ENCODE peak calls at places on chromosomes 3 and 15, in ten cellular contexts. V, S, R, J, B, O, L, W, E and N are unnamed samples.

GRCh38 chr3:492586-493296 is 296.2 kb downstream of the CHL1 start:
- DNase-seq in V (no peak), S (no peak), R (no peak), J (no peak), B (no peak), O (no peak), L (no peak), W (no peak), E (peak; percentile 36), N (no peak)

GRCh38 chr3:38116471-38117162 is 20.3 kb downstream of the ACAA1 start:
- DNase-seq in V (no peak), S (no peak), R (no peak), J (peak; percentile 17), B (peak; percentile 25), O (peak; percentile 39), L (no peak), W (no peak), E (no peak), N (no peak)

GRCh38 chr15:90903733-90904536 is 833 bp downstream of the MAN2A2 start:
- DNase-seq in V (peak; percentile 58), S (peak; percentile 57), R (peak; percentile 45), J (no peak), B (no peak), O (peak; percentile 45), L (no peak), W (no peak), E (peak; percentile 54), N (no peak)

GRCh38 chr3:154334973-154335420 is 10.7 kb upstream of the DHX36 start:
- DNase-seq in V (peak; percentile 41), S (no peak), R (no peak), J (no peak), B (no peak), O (no peak), L (peak; percentile 29), W (no peak), E (peak; percentile 54), N (no peak)

GRCh38 chr15:90234519-90234988 is 545 bp downstream of the GDPGP1 start:
- DNase-seq in V (no peak), S (no peak), R (no peak), J (no peak), B (no peak), O (no peak), L (no peak), W (no peak), E (no peak), N (no peak)

GRCh38 chr15:68272797-68273271 is 4.7 kb upstream of the FEM1B start:
- DNase-seq in V (no peak), S (no peak), R (no peak), J (no peak), B (no peak), O (no peak), L (no peak), W (no peak), E (no peak), N (no peak)

GRCh38 chr3:197942956-197943556 is 6.9 kb upstream of the RPL35A start:
- DNase-seq in V (peak; percentile 42), S (no peak), R (no peak), J (no peak), B (no peak), O (no peak), L (peak; percentile 52), W (no peak), E (peak; percentile 64), N (no peak)

GRCh38 chr3:100710355-100711198 is 1.3 kb downstream of the TFG start:
- DNase-seq in V (peak; percentile 47), S (peak; percentile 32), R (no peak), J (no peak), B (no peak), O (no peak), L (peak; percentile 39), W (no peak), E (peak; percentile 75), N (no peak)

GRCh38 chr15:31598620-31599019 is 272.0 kb downstream of the KLF13 start:
- DNase-seq in V (peak; percentile 30), S (no peak), R (no peak), J (no peak), B (peak; percentile 79), O (peak; percentile 77), L (no peak), W (no peak), E (no peak), N (no peak)

GRCh38 chr3:44227622-44228021 is 14.1 kb upstream of the TOPAZ1 start:
- DNase-seq in V (no peak), S (no peak), R (no peak), J (no peak), B (no peak), O (no peak), L (no peak), W (no peak), E (no peak), N (no peak)

GRCh38 chr3:108661699-108662098 is 72.2 kb downstream of the DZIP3 start:
- DNase-seq in V (no peak), S (no peak), R (no peak), J (no peak), B (no peak), O (no peak), L (no peak), W (no peak), E (no peak), N (no peak)

GRCh38 chr3:541328-541727 is 344.8 kb downstream of the CHL1 start:
- DNase-seq in V (no peak), S (no peak), R (no peak), J (no peak), B (no peak), O (no peak), L (no peak), W (no peak), E (no peak), N (no peak)

GRCh38 chr3:51340311-51340829 is 44.7 kb upstream of the MANF start:
- DNase-seq in V (no peak), S (no peak), R (no peak), J (peak; percentile 47), B (no peak), O (no peak), L (no peak), W (no peak), E (no peak), N (no peak)

GRCh38 chr3:151016421-151016820 is 43.9 kb upstream of the CLRN1 start:
- DNase-seq in V (no peak), S (no peak), R (no peak), J (no peak), B (no peak), O (no peak), L (no peak), W (no peak), E (no peak), N (no peak)

GRCh38 chr3:42443819-42444436 is 33.5 kb upstream of the LYZL4 start:
- DNase-seq in V (peak; percentile 93), S (peak; percentile 88), R (peak; percentile 89), J (peak; percentile 79), B (peak; percentile 81), O (peak; percentile 84), L (peak; percentile 59), W (peak; percentile 91), E (peak; percentile 75), N (peak; percentile 81)

GRCh38 chr3:71039332-71039731 is 544.2 kb downstream of the FOXP1 start:
- DNase-seq in V (no peak), S (no peak), R (no peak), J (no peak), B (no peak), O (no peak), L (peak; percentile 48), W (no peak), E (peak; percentile 93), N (no peak)
- H3K4me1 ChIP-seq in V (no peaks in the 10 kb centered on the region), S (no peaks in the 10 kb centered on the region), R (peaks cover 7% of the 10 kb centered on the region), J (peaks cover 79% of the 10 kb centered on the region), B (no peaks in the 10 kb centered on the region), O (peaks cover 38% of the 10 kb centered on the region), L (peaks cover 66% of the 10 kb centered on the region), W (peaks cover 69% of the 10 kb centered on the region), E (peaks cover 27% of the 10 kb centered on the region), N (no peaks in the 10 kb centered on the region)

DNA sequence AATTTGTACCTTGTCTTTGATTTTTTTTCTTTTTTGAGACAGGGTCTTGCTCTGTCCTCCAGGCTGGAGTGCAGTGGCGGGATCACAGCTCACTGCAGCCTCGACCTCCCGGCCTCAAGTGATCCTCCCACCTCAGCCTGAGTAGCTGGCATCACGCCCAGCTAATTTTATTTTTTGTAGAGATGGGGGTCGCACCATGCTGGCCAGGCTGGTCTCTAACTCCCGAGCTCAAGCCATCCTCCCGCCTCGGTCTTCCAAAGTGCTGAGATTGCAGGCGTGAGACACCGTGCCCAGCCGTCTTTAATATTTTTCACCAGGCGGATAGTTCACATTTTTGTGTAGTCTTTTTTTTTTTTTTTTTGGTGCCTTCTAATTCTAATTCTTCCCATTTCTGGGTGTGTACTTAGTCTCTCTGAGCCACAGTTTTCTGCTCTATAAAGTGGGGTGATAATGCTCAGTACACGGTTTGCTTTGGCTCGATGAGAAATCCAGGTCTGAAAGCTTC is 528 bp upstream of the TATDN2 start:
- DNase-seq in V (no peak), S (no peak), R (no peak), J (no peak), B (no peak), O (no peak), L (no peak), W (no peak), E (no peak), N (no peak)
- H3K27ac ChIP-seq in V (no peak overlapping the region), S (peak overlapping the region; percentile 94), R (peak overlapping the region; percentile 96), J (peak overlapping the region; percentile 91), B (peak overlapping the region; percentile 88), O (peak overlapping the region; percentile 92), L (peak overlapping the region; percentile 78), W (peak overlapping the region; percentile 64), E (peak overlapping the region; percentile 76), N (no peak overlapping the region)

DNA sequence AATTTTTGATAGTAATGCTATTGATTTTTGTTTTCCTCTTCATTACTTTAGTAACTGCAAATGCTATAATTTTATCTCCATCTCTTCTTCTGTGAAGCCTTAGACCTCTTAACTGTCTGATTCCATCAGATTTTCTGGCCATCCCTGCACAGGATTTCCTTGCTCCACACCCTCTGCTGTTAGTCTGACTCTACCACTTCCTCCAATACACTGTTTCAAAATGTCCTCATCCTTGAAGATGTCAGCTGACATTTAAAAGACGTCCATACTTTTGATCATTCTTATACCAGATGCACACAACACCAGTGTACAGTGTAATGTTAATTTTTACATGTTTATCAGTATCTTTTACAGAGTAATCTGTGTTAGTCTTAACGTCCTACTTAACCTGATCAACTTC is 102.3 kb upstream of the RASGRP1 start:
- DNase-seq in V (no peak), S (no peak), R (no peak), J (no peak), B (no peak), O (no peak), L (no peak), W (no peak), E (no peak), N (no peak)
- H3K4me1 ChIP-seq in V (peaks cover 15% of the 10 kb centered on the region), S (no peaks in the 10 kb centered on the region), R (no peaks in the 10 kb centered on the region), J (no peaks in the 10 kb centered on the region), B (no peaks in the 10 kb centered on the region), O (peaks cover under 1% of the 10 kb centered on the region), L (peaks cover 84% of the 10 kb centered on the region), W (peaks cover 83% of the 10 kb centered on the region), E (no peaks in the 10 kb centered on the region), N (no peaks in the 10 kb centered on the region)

DNA sequence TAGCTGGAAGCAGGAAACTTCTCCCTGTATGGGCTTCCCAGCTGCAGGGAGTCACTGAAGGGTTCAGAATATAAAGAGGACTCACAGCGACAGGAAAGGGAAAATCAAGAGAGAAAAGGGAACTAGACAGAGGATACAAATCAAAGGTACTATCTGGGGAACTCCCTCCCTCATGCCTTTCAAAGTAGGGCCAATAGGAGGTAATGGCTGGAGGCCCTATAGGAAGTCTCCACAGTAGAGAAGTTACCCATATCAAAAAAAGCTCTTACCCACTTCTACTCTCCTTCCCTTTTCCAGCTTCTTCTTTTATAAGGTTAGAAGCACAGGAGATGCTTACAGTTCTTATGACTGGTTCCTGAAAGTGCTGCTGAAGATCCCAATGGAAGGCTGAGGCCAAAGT is 43.5 kb downstream of the FMN1 start:
- DNase-seq in V (no peak), S (no peak), R (no peak), J (no peak), B (no peak), O (no peak), L (no peak), W (no peak), E (no peak), N (no peak)
- H3K27ac ChIP-seq in V (peak overlapping the region; percentile 44), S (no peak overlapping the region), R (no peak overlapping the region), J (no peak overlapping the region), B (peak overlapping the region; percentile 77), O (no peak overlapping the region), L (no peak overlapping the region), W (no peak overlapping the region), E (no peak overlapping the region), N (no peak overlapping the region)